ENCODE peak calls at places on chromosomes 11 and 22, in four cellular contexts. H is lung; V is CD4-positive, CD25-positive, alpha-beta regulatory T cell; M is GM23248. P is an unnamed sample. For H3K4me1, the result is how much of the 10 kb centered on the place peaks cover.

GRCh38 chr22:17471901-17472566 is 91.3 kb upstream of the SLC25A18 start:
- DNase-seq in M (peak), H (no peak), V (no peak), P (no peak)

GRCh38 chr22:22866381-22867111 is 21.1 kb upstream of the IGLL5 start:
- DNase-seq in M (peak), V (no peak), H (no peak), P (no peak)

GRCh38 chr11:127074151-127074761 is 73.7 kb upstream of the KIRREL3 start:
- DNase-seq in M (peak), H (no peak), V (no peak), P (no peak)

GRCh38 chr11:79617561-79617960 is 176.7 kb upstream of the TENM4 start:
- DNase-seq in H (no peak), M (no peak), V (no peak), P (no peak)

GRCh38 chr11:110724358-110724757 is 12.1 kb upstream of the ARHGAP20 start:
- DNase-seq in V (no peak), M (no peak), H (no peak), P (no peak)

GRCh38 chr11:105144887-105145286 is 5.3 kb upstream of the CARD18 start:
- DNase-seq in H (no peak), V (no peak), M (peak), P (no peak)

GRCh38 chr11:28040384-28040783 is 67.6 kb downstream of the KIF18A start:
- DNase-seq in M (no peak), H (no peak), V (no peak), P (no peak)

GRCh38 chr11:119720311-119720710 is 8.7 kb downstream of the NECTIN1 start:
- DNase-seq in M (no peak), V (no peak), H (no peak), P (no peak)

GRCh38 chr11:95375881-95376280 is 144.9 kb upstream of the SESN3 start:
- DNase-seq in M (peak), V (no peak), H (no peak), P (no peak)

GRCh38 chr11:210122-210802 is 2.8 kb downstream of the RIC8A start:
- DNase-seq in H (no peak), M (peak), V (no peak), P (peak)

GRCh38 chr11:1703146-1703545 is 6.2 kb downstream of the KRTAP5-6 start:
- DNase-seq in H (no peak), V (no peak), M (no peak), P (no peak)

GRCh38 chr11:107591446-107592236 is 694 bp downstream of the ELMOD1 start:
- DNase-seq in M (peak), H (no peak), V (no peak), P (no peak)

GRCh38 chr22:31969789-31970489 is 25.6 kb downstream of the YWHAH start:
- DNase-seq in V (peak), H (peak), M (peak), P (peak)

GRCh38 chr11:31702966-31703365 is 108.2 kb downstream of the PAX6 start:
- DNase-seq in H (no peak), M (peak), V (no peak), P (no peak)

GRCh38 chr11:59222464-59223065 is 9.8 kb upstream of the MPEG1 start:
- DNase-seq in V (no peak), H (no peak), M (no peak), P (no peak)

GRCh38 chr11:15903246-15903645 is 453.1 kb downstream of the SOX6 start:
- DNase-seq in V (no peak), H (no peak), M (no peak), P (no peak)

GRCh38 chr11:43685483-43685882 is 4.9 kb downstream of the HSD17B12 start:
- DNase-seq in H (no peak), V (no peak), M (peak), P (no peak)

GRCh38 chr11:108871152-108871551 is 206.3 kb downstream of the DDX10 start:
- DNase-seq in V (no peak), H (no peak), M (peak), P (no peak)

GRCh38 chr11:108522318-108522717 is 24.1 kb upstream of the POGLUT3 start:
- DNase-seq in M (no peak), V (no peak), H (no peak), P (no peak)

GRCh38 chr11:57761301-57762234 is at the start of gene CTNND1:
- DNase-seq in M (peak), V (no peak), H (peak), P (peak)

GRCh38 chr11:109547356-109548027 is 125.5 kb downstream of the C11orf87 start:
- DNase-seq in H (no peak), M (peak), V (no peak), P (no peak)

DNA sequence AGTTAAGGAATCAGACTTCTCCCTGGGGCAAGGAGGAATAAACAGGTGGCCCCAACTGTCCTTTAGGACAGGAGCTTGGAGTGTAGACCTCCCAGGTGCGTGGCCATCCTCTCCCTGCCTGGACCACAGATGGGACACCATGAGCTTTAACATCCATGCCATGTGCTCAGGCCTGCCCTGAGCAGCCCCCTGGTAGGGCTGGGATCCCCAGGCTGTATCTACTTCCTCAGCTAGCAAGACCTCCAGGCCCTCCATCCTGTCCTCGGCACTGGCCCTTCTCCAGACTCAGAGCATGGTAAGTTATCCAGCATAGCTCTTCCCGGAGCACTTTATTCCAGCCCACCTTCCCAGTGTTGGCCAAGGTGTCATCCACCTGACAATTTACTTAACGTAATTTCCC is 5.7 kb downstream of the CD6 start:
- DNase-seq in H (no peak), M (no peak), V (no peak), P (no peak)
- H3K4me1 ChIP-seq in H (under half), M (under half), V (half or more), P (under half)

GRCh38 chr11:117071344-117071787 is 26.9 kb downstream of the SIK3 start:
- DNase-seq in M (no peak), H (no peak), V (no peak), P (peak)

GRCh38 chr11:117073539-117073938 is 24.7 kb downstream of the SIK3 start:
- DNase-seq in M (peak), H (no peak), V (no peak), P (no peak)

GRCh38 chr11:117072517-117073218 is 25.6 kb downstream of the SIK3 start:
- DNase-seq in M (peak), H (no peak), V (no peak), P (no peak)

GRCh38 chr11:117075186-117075585 is 23.0 kb downstream of the SIK3 start:
- DNase-seq in H (no peak), V (no peak), M (peak), P (no peak)

DNA sequence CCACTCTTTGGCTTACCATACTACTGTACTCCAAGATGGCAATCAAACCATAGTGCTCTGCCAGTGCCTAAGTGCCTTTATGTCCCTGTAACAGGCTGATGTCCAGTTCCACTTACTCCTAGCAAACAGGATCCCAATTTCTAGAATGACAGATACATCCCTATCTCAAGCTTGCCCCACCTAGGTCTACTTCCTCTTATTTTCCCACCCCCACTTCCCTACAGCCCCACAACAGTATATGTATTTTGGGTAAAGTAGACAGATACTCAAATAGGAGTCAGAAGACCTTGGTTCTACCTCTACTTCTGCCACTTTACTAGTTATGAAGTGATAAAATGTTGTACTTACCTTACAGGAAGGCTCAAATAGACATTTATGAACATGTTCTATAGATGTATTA is 24.1 kb downstream of the SIK3 start:
- DNase-seq in H (no peak), M (no peak), V (no peak), P (no peak)
- H3K4me1 ChIP-seq in H (under half), M (under half), V (under half), P (half or more)

DNA sequence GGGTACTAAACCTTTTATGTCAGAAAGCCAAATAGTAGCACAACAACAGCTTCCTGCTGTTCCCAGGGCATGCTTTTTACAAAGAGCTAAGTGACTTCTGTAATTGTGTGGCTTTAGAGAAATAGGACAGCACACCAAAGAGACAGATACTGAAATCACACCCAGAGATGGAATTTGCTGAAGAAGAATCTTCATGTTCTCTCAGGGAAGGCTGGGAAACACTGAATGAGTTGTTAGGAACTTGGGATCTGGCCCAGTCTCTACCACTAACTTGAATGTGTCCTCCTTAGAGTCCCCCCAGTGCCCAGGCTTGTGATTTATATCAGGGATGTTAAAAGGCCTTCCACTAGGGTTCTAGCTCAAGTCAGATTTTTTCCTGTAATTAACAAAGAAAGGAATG is 175.2 kb downstream of the DBX1 start:
- DNase-seq in M (peak), H (no peak), V (no peak), P (no peak)
- H3K4me1 ChIP-seq in M (half or more), H (under half), V (under half), P (half or more)

GRCh38 chr22:46089426-46090041 is 60.8 kb upstream of the PPARA start:
- DNase-seq in V (no peak), M (no peak), H (no peak), P (peak)
- H3K4me1 ChIP-seq in V (under half), M (half or more), H (half or more), P (half or more)